ENCODE peak calls at places on chromosomes 11 and 22, in six cellular contexts. F is IMR-90, V is Peyer's patch, O is uterus, L is A549, U is K562. M is an unnamed sample.

GRCh38 chr11:11849127-11849746 is 7.5 kb downstream of the USP47 start:
- DNase-seq in F (peak), V (no peak), O (peak), L (peak), U (peak), M (no peak)

GRCh38 chr11:11558826-11559225 is 63.0 kb downstream of the GALNT18 start:
- DNase-seq in F (no peak), V (no peak), O (no peak), L (no peak), U (no peak), M (no peak)

GRCh38 chr11:44589301-44589700 is 23.8 kb downstream of the CD82 start:
- DNase-seq in F (peak), V (no peak), O (no peak), L (no peak), U (no peak), M (peak)

GRCh38 chr22:38490915-38491314 is 15.2 kb downstream of the DDX17 start:
- DNase-seq in F (peak), V (peak), O (peak), L (peak), U (no peak), M (no peak)

GRCh38 chr11:5666396-5666780 is 18.5 kb downstream of the TRIM5 start:
- DNase-seq in F (peak), V (no peak), O (no peak), L (no peak), U (no peak), M (peak)

GRCh38 chr22:37045958-37046357 is 5.6 kb upstream of the KCTD17 start:
- DNase-seq in F (peak), V (no peak), O (no peak), L (peak), U (peak), M (no peak)

GRCh38 chr11:26593686-26594085 is 21.6 kb upstream of the MUC15 start:
- DNase-seq in F (no peak), V (no peak), O (no peak), L (no peak), U (no peak), M (no peak)

GRCh38 chr11:118290923-118291322 is 13.6 kb upstream of the CD3E start:
- DNase-seq in F (no peak), V (no peak), O (peak), L (peak), U (no peak), M (no peak)

GRCh38 chr11:130159657-130160459 is at the start of gene ST14:
- DNase-seq in F (no peak), V (peak), O (no peak), L (no peak), U (no peak), M (no peak)

GRCh38 chr22:17772963-17773605 is 1.2 kb downstream of the BID start:
- DNase-seq in F (peak), V (peak), O (no peak), L (no peak), U (no peak), M (no peak)

GRCh38 chr22:36445158-36445668 is 36.2 kb downstream of the TXN2 start:
- DNase-seq in F (peak), V (no peak), O (peak), L (no peak), U (no peak), M (peak)

GRCh38 chr11:43937434-43938411 is 4.7 kb upstream of the C11orf96 start:
- DNase-seq in F (peak), V (no peak), O (no peak), L (peak), U (peak), M (no peak)

GRCh38 chr11:19989191-19989590 is 171.1 kb downstream of the DBX1 start:
- DNase-seq in F (peak), V (no peak), O (no peak), L (no peak), U (no peak), M (no peak)

GRCh38 chr11:86861810-86862209 is 61.5 kb downstream of the PRSS23 start:
- DNase-seq in F (no peak), V (no peak), O (no peak), L (peak), U (no peak), M (no peak)

GRCh38 chr11:70522613-70523311 is 124.4 kb downstream of the CTTN start:
- DNase-seq in F (no peak), V (peak), O (no peak), L (no peak), U (no peak), M (no peak)

GRCh38 chr22:49724893-49725489 is 102.7 kb downstream of the BRD1 start:
- DNase-seq in F (peak), V (peak), O (no peak), L (peak), U (peak), M (no peak)

GRCh38 chr11:18527512-18527911 is 770 bp upstream of the TSG101 start:
- DNase-seq in F (peak), V (no peak), O (no peak), L (peak), U (no peak), M (no peak)

GRCh38 chr22:17588606-17589005 is 25.3 kb downstream of the SLC25A18 start:
- DNase-seq in F (no peak), V (no peak), O (no peak), L (no peak), U (no peak), M (no peak)

GRCh38 chr11:29260939-29261705 is 755.7 kb downstream of the KCNA4 start:
- DNase-seq in F (peak), V (no peak), O (no peak), L (peak), U (no peak), M (no peak)

GRCh38 chr11:11588243-11588642 is 33.6 kb downstream of the GALNT18 start:
- DNase-seq in F (no peak), V (no peak), O (no peak), L (no peak), U (no peak), M (no peak)

GRCh38 chr11:1460994-1461805 is 25.4 kb downstream of the MOB2 start:
- DNase-seq in F (no peak), V (no peak), O (peak), L (no peak), U (no peak), M (no peak)

GRCh38 chr11:67440229-67441081 is 2.8 kb downstream of the CORO1B start:
- DNase-seq in F (no peak), V (no peak), O (no peak), L (no peak), U (no peak), M (no peak)

GRCh38 chr11:67558084-67558772 is 25.4 kb upstream of the GSTP1 start:
- DNase-seq in F (no peak), V (peak), O (no peak), L (no peak), U (no peak), M (no peak)

GRCh38 chr11:92453055-92453454 is 228.4 kb downstream of the FAT3 start:
- DNase-seq in F (peak), V (no peak), O (no peak), L (no peak), U (no peak), M (peak)

GRCh38 chr22:47997612-47998011 is 1235.2 kb downstream of the TBC1D22A start:
- DNase-seq in F (no peak), V (no peak), O (no peak), L (no peak), U (no peak), M (no peak)

GRCh38 chr11:96969251-96969650 is 579.4 kb downstream of the JRKL start:
- DNase-seq in F (no peak), V (no peak), O (no peak), L (no peak), U (no peak), M (no peak)

GRCh38 chr22:40289991-40290459 is 56.3 kb upstream of the ADSL start:
- DNase-seq in F (no peak), V (no peak), O (no peak), L (no peak), U (no peak), M (no peak)

GRCh38 chr11:83241291-83241946 is 44.7 kb downstream of the CCDC90B start:
- DNase-seq in F (peak), V (peak), O (peak), L (peak), U (peak), M (peak)

GRCh38 chr11:34274712-34275398 is 83.0 kb downstream of the ABTB2 start:
- DNase-seq in F (peak), V (peak), O (peak), L (peak), U (no peak), M (peak)

GRCh38 chr11:9982127-9982795 is 311.8 kb downstream of the SBF2 start:
- DNase-seq in F (no peak), V (no peak), O (no peak), L (peak), U (no peak), M (no peak)

GRCh38 chr11:12223771-12224536 is 113.6 kb downstream of the MICAL2 start:
- DNase-seq in F (peak), V (no peak), O (no peak), L (no peak), U (no peak), M (no peak)

GRCh38 chr11:60783911-60784310 is 1.2 kb upstream of the MS4A10 start:
- DNase-seq in F (no peak), V (no peak), O (no peak), L (no peak), U (no peak), M (no peak)

GRCh38 chr11:60785136-60785535 is at the start of gene MS4A10:
- DNase-seq in F (no peak), V (peak), O (no peak), L (no peak), U (no peak), M (no peak)

GRCh38 chr11:60786811-60787567 is 1.9 kb downstream of the MS4A10 start:
- DNase-seq in F (peak), V (peak), O (peak), L (peak), U (no peak), M (peak)

GRCh38 chr11:60788401-60789110 is 3.4 kb downstream of the MS4A10 start:
- DNase-seq in F (no peak), V (peak), O (no peak), L (no peak), U (no peak), M (no peak)

DNA sequence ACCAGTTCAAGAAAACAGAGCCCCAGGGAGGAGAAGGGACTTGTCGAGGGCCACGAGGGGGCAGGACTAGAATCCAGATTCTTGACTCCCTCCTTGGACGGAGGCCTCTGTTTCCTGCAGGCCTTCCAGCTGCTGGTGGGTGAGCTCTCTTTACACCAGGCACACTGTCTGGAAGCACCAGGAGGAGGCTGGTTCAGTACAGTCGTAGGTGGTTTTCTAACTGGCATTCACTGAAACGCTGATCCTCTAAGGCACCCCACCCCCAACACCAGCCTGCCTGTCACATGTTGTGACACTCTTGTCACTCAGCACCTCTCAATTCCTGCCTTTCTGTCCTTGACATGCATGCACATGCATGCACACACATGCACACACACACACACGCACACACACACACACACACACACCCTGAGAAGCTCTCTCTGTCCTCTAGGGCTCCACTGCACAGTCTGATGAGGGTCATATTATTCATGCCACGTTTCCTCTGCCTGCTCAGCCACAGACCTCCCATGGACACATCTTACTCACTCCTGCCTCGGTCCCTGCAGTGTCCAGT is 751 bp downstream of the MS4A10 start:
- DNase-seq in F (peak), V (peak), O (no peak), L (no peak), U (no peak), M (peak)
- TF ChIP-seq CTCF in F (no peak), V (no peak), O (no peak), L (no peak), U (peak), M (no peak)

GRCh38 chr22:43473031-43473430 is 61.2 kb downstream of the MPPED1 start:
- DNase-seq in F (no peak), V (no peak), O (no peak), L (no peak), U (no peak), M (no peak)
- H3K4me3 ChIP-seq in F (no peak), V (no peak), O (no peak), L (no peak), U (no peak), M (no peak)

DNA sequence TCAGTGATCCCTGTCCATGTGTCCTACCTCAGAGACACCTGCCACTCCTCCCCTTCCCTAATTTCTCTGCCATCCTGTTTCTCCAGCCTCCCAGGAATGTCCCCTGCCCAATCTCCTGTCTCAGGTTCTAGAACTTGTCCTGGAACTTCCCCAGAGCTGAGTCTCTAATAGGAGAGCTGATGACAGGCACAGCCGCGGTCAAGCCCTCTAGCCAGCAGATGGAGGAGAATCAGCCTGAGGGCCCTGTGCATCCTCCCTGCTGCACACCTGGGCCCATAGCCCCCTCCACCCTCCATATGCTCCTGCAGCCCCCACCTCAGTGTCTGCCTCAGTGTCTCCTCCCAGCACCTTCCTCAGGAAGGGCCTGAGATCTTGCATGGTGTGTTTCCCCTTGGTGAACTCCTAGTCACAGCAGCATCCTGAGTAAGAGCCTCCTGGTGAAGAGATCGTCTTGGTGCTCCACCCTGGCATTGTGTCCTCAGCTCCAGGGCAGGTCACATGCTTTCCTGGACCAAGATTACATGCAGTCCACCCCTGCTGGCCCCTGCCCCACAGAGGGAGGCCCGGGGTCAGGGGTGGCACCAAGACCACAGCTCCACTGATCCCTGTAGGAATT is 43.9 kb upstream of the VPREB1 start:
- DNase-seq in F (no peak), V (no peak), O (no peak), L (no peak), U (no peak), M (no peak)
- TF ChIP-seq CTCF in F (no peak), V (no peak), O (no peak), L (no peak), U (no peak), M (no peak)

GRCh38 chr11:8263769-8264410 is at the start of gene LMO1:
- DNase-seq in F (peak), V (peak), O (peak), L (peak), U (peak), M (peak)
- H3K4me3 ChIP-seq in F (peak), V (peak), O (peak), L (peak), U (no peak), M (peak)

GRCh38 chr11:117195208-117195607 is 4.0 kb upstream of the TAGLN start:
- DNase-seq in F (no peak), V (peak), O (no peak), L (no peak), U (no peak), M (no peak)

GRCh38 chr11:117194267-117194666 is 4.9 kb upstream of the TAGLN start:
- DNase-seq in F (no peak), V (no peak), O (no peak), L (no peak), U (no peak), M (no peak)

GRCh38 chr11:117192401-117192875 is 6.7 kb upstream of the TAGLN start:
- DNase-seq in F (no peak), V (no peak), O (no peak), L (no peak), U (no peak), M (no peak)

GRCh38 chr11:117191680-117192400 is 7.3 kb upstream of the TAGLN start:
- DNase-seq in F (no peak), V (no peak), O (no peak), L (no peak), U (no peak), M (no peak)

GRCh38 chr11:117193130-117194020 is 5.8 kb upstream of the TAGLN start:
- DNase-seq in F (no peak), V (no peak), O (peak), L (no peak), U (no peak), M (no peak)
- TF ChIP-seq CTCF in F (no peak), V (no peak), O (no peak), L (no peak), U (no peak), M (no peak)

GRCh38 chr11:61834278-61835004 is 6.3 kb downstream of the FADS2 start:
- DNase-seq in F (peak), V (no peak), O (peak), L (no peak), U (peak), M (no peak)
- H3K4me3 ChIP-seq in F (no peak), V (no peak), O (no peak), L (no peak), U (no peak), M (no peak)

DNA sequence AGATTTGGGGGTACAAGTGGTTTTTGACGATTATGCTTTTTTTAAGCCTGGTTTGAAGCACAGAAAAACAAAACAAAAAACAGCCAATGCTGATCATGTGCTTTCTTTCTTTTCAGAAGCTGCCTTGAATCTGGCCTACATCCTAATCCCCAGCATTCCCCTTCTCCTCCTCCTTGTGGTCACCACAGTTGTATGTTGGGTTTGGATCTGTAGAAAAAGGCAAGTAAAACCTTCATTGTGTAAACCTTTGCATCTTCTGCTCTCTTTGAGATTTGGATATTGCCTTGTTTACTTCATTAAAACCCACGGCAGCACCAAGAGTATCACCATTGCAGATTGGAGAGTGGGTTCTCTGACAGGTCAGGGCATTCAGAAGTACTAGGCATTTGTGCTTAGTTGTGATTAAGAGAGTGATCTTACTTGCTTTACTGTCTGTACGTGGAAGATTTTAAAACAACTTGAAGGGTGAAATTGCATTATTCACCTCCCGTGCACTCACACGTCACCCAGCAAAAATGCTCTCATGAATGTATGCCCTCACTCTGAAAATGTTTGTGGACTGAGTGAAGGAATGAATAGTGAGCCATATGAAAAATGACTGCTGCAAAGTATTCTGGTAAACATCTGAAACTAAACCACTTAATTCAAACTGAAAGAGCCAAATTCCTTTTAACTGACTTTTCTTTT is 17.0 kb downstream of the LAYN start:
- DNase-seq in F (peak), V (no peak), O (peak), L (peak), U (no peak), M (peak)
- TF ChIP-seq CTCF in F (peak), V (no peak), O (no peak), L (no peak), U (no peak), M (peak)

GRCh38 chr22:31281733-31282132 is 10.6 kb downstream of the PIK3IP1 start:
- DNase-seq in F (no peak), V (no peak), O (no peak), L (no peak), U (no peak), M (no peak)
- H3K4me3 ChIP-seq in F (no peak), V (no peak), O (no peak), L (no peak), U (no peak), M (no peak)